ENCODE peak calls at places on chromosome 4, in six cellular contexts. J, H, Y, Z, T and U are unnamed samples.

GRCh38 chr4:8920289-8920965 is 48.8 kb upstream of the HMX1 start:
- DNase-seq in Z (no peak), J (no peak), H (peak), Y (peak), T (no peak), U (peak)

GRCh38 chr4:186934841-186935443 is 211.3 kb upstream of the FAT1 start:
- DNase-seq in T (no peak), Y (no peak), H (no peak), J (no peak), Z (no peak), U (no peak)

GRCh38 chr4:100103671-100104070 is 86.6 kb downstream of the DDIT4L start:
- DNase-seq in J (no peak), Z (no peak), H (no peak), Y (no peak), T (no peak), U (no peak)

GRCh38 chr4:121656269-121656641 is 40.5 kb downstream of the ANXA5 start:
- DNase-seq in H (peak), J (no peak), Z (peak), Y (peak), T (peak), U (peak)

GRCh38 chr4:87151730-87152129 is 68.7 kb downstream of the KLHL8 start:
- DNase-seq in Z (no peak), Y (no peak), T (no peak), H (no peak), J (no peak), U (no peak)

GRCh38 chr4:39635023-39635422 is 3.6 kb downstream of the SMIM14 start:
- DNase-seq in Z (no peak), J (no peak), T (no peak), Y (peak), H (peak), U (no peak)

GRCh38 chr4:53804719-53805118 is 213.4 kb upstream of the LNX1 start:
- DNase-seq in T (no peak), Y (peak), H (peak), J (peak), Z (no peak), U (no peak)

GRCh38 chr4:80434238-80434637 is 98.7 kb downstream of the CFAP299 start:
- DNase-seq in Z (peak), Y (no peak), J (no peak), H (no peak), T (no peak), U (no peak)

GRCh38 chr4:121096629-121097028 is 24.3 kb upstream of the NDNF start:
- DNase-seq in T (no peak), H (no peak), Y (no peak), J (no peak), Z (peak), U (no peak)

GRCh38 chr4:12846368-12846767 is 637.8 kb downstream of the RAB28 start:
- DNase-seq in Y (no peak), J (no peak), Z (no peak), H (no peak), T (no peak), U (no peak)

GRCh38 chr4:39626913-39627312 is 11.8 kb downstream of the SMIM14 start:
- DNase-seq in Y (no peak), J (no peak), H (no peak), T (no peak), Z (no peak), U (no peak)

GRCh38 chr4:187127456-187127855 is 403.8 kb upstream of the FAT1 start:
- DNase-seq in J (no peak), T (no peak), Y (no peak), Z (no peak), H (no peak), U (no peak)